ENCODE peak calls at places on chromosomes 5 and 9, in four cellular contexts. One of them, this sample, is unnamed.
A peak's percentile ranks its signal among the peaks of the same experiment; 100 is the strongest.

GRCh38 chr9:128818839-128819715 is 777 bp downstream of the ENDOG start:
- DNase-seq in GM12878: no peak
- DNase-seq in K562: peak; percentile 48
- DNase-seq in HepG2: no peak
- DNase-seq in this sample: no peak

GRCh38 chr5:111960466-111961215 is 203.6 kb upstream of the NREP start:
- DNase-seq in GM12878: no peak
- DNase-seq in K562: no peak
- DNase-seq in HepG2: no peak
- DNase-seq in this sample: no peak

GRCh38 chr5:99130081-99130480 is 201.3 kb upstream of the CHD1 start:
- DNase-seq in GM12878: no peak
- DNase-seq in K562: no peak
- DNase-seq in HepG2: no peak
- DNase-seq in this sample: no peak

GRCh38 chr5:157607371-157608161 is 32.0 kb upstream of the ADAM19 start:
- DNase-seq in GM12878: no peak
- DNase-seq in K562: no peak
- DNase-seq in HepG2: no peak
- DNase-seq in this sample: no peak

GRCh38 chr5:37875051-37875787 is 35.4 kb upstream of the GDNF start:
- DNase-seq in GM12878: no peak
- DNase-seq in K562: no peak
- DNase-seq in HepG2: no peak
- DNase-seq in this sample: no peak

GRCh38 chr9:110575169-110575568 is 4.4 kb downstream of the SVEP1 start:
- DNase-seq in GM12878: no peak
- DNase-seq in K562: no peak
- DNase-seq in HepG2: no peak
- DNase-seq in this sample: no peak

GRCh38 chr9:1018121-1018520 is 32.0 kb upstream of the DMRT2 start:
- DNase-seq in GM12878: no peak
- DNase-seq in K562: peak; percentile 13
- DNase-seq in HepG2: peak; percentile 35
- DNase-seq in this sample: peak; percentile 11

GRCh38 chr9:131735238-131736181 is 4.4 kb downstream of the RAPGEF1 start:
- DNase-seq in GM12878: no peak
- DNase-seq in K562: no peak
- DNase-seq in HepG2: peak; percentile 94
- DNase-seq in this sample: no peak

GRCh38 chr5:83354958-83355357 is 116.6 kb upstream of the VCAN start:
- DNase-seq in GM12878: no peak
- DNase-seq in K562: no peak
- DNase-seq in HepG2: no peak
- DNase-seq in this sample: no peak

GRCh38 chr5:74042559-74043357 is 416.8 kb downstream of the ARHGEF28 start:
- DNase-seq in GM12878: no peak
- DNase-seq in K562: no peak
- DNase-seq in HepG2: no peak
- DNase-seq in this sample: no peak

GRCh38 chr9:137316012-137316981 is 14.2 kb upstream of the NRARP start:
- DNase-seq in GM12878: no peak
- DNase-seq in K562: peak; percentile 94
- DNase-seq in HepG2: no peak
- DNase-seq in this sample: no peak

GRCh38 chr5:60287174-60287771 is 393.7 kb upstream of the PDE4D start:
- DNase-seq in GM12878: no peak
- DNase-seq in K562: peak; percentile 28
- DNase-seq in HepG2: peak; percentile 69
- DNase-seq in this sample: peak; percentile 63

GRCh38 chr9:14207352-14207995 is 106.5 kb downstream of the NFIB start:
- DNase-seq in GM12878: peak; percentile 5
- DNase-seq in K562: no peak
- DNase-seq in HepG2: no peak
- DNase-seq in this sample: no peak

GRCh38 chr9:131279927-131280530 is 3.7 kb upstream of the FAM78A start:
- DNase-seq in GM12878: no peak
- DNase-seq in K562: no peak
- DNase-seq in HepG2: no peak
- DNase-seq in this sample: no peak

GRCh38 chr5:131379071-131379538 is 115.3 kb downstream of the CDC42SE2 start:
- DNase-seq in GM12878: no peak
- DNase-seq in K562: no peak
- DNase-seq in HepG2: peak; percentile 26
- DNase-seq in this sample: no peak

GRCh38 chr5:151208481-151208914 is 15.4 kb downstream of the CCDC69 start:
- DNase-seq in GM12878: no peak
- DNase-seq in K562: no peak
- DNase-seq in HepG2: no peak
- DNase-seq in this sample: no peak

GRCh38 chr9:112180387-112180881 is 5.3 kb upstream of the SUSD1 start:
- DNase-seq in GM12878: no peak
- DNase-seq in K562: peak; percentile 87
- DNase-seq in HepG2: peak; percentile 86
- DNase-seq in this sample: no peak
- TF ChIP-seq BHLHE40 in GM12878: no peak
- TF ChIP-seq BHLHE40 in K562: no peak
- TF ChIP-seq BHLHE40 in HepG2: peak; percentile 65
- TF ChIP-seq BHLHE40 in this sample: no peak

GRCh38 chr5:1545126-1545797 is 21.5 kb upstream of the LPCAT1 start:
- DNase-seq in GM12878: no peak
- DNase-seq in K562: no peak
- DNase-seq in HepG2: no peak
- DNase-seq in this sample: no peak

GRCh38 chr5:1545798-1546355 is 22.1 kb upstream of the LPCAT1 start:
- DNase-seq in GM12878: no peak
- DNase-seq in K562: no peak
- DNase-seq in HepG2: no peak
- DNase-seq in this sample: no peak

GRCh38 chr5:1543398-1544293 is 19.9 kb upstream of the LPCAT1 start:
- DNase-seq in GM12878: no peak
- DNase-seq in K562: no peak
- DNase-seq in HepG2: no peak
- DNase-seq in this sample: no peak

GRCh38 chr5:1542755-1543154 is 19.0 kb upstream of the LPCAT1 start:
- DNase-seq in GM12878: no peak
- DNase-seq in K562: no peak
- DNase-seq in HepG2: no peak
- DNase-seq in this sample: no peak

DNA sequence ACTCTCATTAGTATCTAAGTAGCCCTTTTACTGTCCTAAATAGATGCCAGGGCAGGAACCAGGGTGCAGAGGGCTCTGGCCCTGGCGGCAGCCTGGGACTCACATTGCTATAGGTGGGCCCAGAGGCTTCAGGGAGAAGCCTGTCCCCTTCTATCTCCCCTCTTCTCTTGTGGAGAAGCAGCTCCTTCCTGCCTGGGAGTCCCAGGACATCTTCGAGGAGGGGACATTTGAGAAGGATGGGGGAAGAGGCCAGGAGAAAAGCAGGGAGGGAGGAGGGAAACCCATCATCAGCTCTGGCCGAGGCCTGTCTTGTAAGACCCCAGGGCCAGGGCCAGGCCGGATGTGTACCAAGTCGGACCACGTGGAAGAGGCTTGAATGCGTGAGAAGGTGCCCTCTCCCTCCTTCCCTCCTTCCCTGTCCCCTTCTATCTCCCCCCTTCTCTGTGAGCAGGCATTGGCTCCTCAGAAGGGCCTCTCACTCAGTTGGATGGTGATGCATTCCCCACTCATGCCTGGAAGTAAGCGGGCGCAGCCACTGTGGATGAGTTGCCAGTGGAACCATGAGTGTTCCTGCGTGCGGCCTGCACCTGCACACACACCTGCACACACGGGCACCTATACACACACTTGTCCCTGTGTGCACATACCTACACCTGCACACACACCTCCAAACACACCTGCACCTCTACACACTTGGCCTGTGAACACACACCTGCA is 20.7 kb upstream of the LPCAT1 start:
- DNase-seq in GM12878: no peak
- DNase-seq in K562: no peak
- DNase-seq in HepG2: no peak
- DNase-seq in this sample: no peak
- TF ChIP-seq SP1 in GM12878: no peak
- TF ChIP-seq SP1 in K562: no peak
- TF ChIP-seq SP1 in HepG2: no peak
- TF ChIP-seq SP1 in this sample: no peak

DNA sequence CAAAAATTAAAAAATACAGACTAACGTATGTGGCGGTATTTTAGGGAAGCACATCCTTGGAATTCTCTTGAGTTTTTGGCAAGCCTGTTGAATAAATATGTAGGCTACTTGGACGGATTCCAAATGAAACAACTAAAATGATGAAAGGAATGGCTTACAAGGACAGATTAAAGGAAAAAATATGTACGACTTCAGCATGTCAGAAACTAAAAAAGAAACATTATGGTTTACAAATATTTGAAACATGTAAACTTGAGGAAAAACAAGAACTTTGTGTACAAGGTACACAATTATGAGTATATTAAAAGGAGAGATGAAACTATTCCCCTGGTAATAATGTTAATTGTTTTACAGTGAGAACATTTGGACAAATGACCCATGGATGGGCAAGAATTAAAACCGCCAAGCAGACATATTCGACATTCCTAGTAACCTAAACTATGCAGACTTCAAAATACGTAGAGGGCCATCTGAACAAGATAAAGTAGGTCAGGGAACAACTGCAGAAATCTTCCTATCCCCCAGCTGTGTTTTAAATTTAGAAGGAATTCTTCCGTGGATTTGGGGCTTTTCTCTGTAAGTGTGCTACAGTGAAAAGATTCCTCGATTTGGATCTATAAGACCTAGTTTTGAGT is 12.5 kb downstream of the EDIL3 start:
- DNase-seq in GM12878: no peak
- DNase-seq in K562: no peak
- DNase-seq in HepG2: no peak
- DNase-seq in this sample: no peak
- TF ChIP-seq BHLHE40 in GM12878: no peak
- TF ChIP-seq BHLHE40 in K562: no peak
- TF ChIP-seq BHLHE40 in HepG2: no peak
- TF ChIP-seq BHLHE40 in this sample: no peak

DNA sequence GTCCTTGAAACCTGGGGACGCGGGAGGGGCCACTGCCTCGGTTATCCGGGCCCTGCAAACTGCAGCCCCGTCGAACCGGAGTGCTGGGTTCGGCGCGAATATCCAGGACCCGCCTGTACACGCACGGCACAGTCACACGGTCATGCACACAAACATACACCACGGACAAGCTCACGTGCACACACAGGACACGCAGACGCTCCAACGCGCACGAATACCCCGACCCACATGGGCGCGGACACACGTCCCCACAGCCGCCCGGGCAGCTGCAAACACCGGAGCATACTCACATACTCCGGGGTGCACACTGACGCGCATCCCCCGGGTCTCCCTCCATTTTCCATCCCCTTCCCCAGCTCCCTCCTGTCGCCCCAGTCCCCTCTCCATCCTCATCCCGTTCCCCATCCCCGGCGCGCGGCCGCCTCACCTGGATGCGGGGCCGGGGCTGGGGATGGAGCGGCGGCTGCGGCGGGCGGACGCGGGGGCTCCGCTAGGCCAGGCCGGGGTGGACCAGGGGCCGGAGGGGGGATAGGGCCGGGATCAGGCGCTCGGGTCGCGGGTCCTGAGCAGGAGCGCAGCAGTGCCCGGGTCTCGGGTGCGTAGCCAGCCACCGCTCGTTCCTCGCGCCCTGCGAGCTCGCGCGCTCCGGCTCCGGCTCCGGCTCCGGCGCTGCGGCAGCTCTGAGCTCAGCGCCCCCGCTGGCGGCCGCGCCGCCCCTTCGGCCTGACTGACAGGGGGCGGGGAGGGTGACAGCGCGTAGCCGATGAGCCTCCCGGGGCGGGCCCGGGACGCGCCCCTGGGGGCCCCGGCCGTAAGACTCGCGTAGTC is at the start of the genes EIF4E1B and SNCB:
- DNase-seq in GM12878: no peak
- DNase-seq in K562: peak; percentile 74
- DNase-seq in HepG2: no peak
- DNase-seq in this sample: peak; percentile 87
- TF ChIP-seq SP1 in GM12878: no peak
- TF ChIP-seq SP1 in K562: no peak
- TF ChIP-seq SP1 in HepG2: no peak
- TF ChIP-seq SP1 in this sample: no peak

DNA sequence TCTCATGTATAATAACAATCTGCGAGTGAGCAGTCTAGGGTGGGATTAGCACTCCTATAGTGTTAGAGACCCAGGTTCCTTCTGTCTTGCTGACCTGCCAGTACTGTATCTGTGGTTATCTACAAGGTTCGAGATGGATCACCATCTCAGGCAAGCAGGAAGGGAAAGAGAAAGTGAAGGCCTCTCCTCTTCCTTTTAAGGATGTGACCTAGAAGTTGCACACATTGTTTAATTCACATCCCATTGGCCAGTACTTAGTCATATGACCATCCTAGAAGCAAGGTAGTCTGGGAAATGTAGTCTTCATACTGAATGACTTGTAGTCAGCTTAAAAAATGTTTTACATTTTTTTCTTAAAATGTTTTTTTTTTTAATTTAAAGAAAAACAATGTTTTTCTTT is 168.6 kb downstream of the CARTPT start:
- DNase-seq in GM12878: peak; percentile 75
- DNase-seq in K562: peak; percentile 76
- DNase-seq in HepG2: peak; percentile 70
- DNase-seq in this sample: peak; percentile 39
- TF ChIP-seq BHLHE40 in GM12878: no peak
- TF ChIP-seq BHLHE40 in K562: no peak
- TF ChIP-seq BHLHE40 in HepG2: no peak
- TF ChIP-seq BHLHE40 in this sample: no peak

DNA sequence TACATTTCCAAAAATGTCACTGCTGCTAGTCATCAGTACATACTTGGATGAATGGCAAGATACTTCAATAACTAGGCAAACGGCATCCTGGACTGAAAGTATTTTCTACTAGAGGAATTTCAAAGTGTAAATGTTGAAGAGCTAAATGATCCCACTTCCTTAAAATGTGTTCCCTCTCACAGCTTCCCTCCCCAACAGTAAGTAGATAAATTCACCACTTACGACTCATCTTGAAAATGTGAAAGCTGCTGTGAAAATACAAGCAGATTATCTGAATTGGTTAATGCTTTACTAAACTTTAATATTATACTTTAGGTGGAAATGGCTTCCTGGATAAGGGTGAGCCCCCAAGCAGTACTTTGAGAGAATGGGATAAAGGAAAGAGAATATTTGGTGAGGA is 1571.4 kb upstream of the WWC1 start:
- DNase-seq in GM12878: no peak
- DNase-seq in K562: no peak
- DNase-seq in HepG2: no peak
- DNase-seq in this sample: no peak
- TF ChIP-seq SP1 in GM12878: no peak
- TF ChIP-seq SP1 in K562: no peak
- TF ChIP-seq SP1 in HepG2: no peak
- TF ChIP-seq SP1 in this sample: no peak

DNA sequence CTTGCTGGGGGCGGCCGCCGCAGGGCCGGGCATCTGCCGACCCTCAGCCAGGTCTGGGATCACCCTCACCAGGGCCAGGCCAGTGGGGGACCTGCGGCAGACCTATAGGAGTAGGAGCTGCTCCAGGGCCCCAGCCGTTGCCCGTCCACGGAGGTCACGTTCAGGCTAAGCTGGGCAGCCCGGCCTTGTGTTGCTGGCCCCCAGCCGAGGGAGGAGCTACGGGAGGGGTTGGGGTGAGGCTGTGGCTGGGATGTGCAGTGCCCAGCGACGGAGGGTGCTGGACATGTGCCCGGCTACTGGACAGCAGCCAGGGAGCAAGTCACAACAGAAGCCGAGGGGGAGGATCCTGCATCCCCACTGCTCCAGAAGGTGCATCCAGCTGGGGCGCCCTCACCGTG is 39.6 kb upstream of the SLC6A19 start:
- DNase-seq in GM12878: no peak
- DNase-seq in K562: no peak
- DNase-seq in HepG2: no peak
- DNase-seq in this sample: no peak
- TF ChIP-seq BHLHE40 in GM12878: no peak
- TF ChIP-seq BHLHE40 in K562: no peak
- TF ChIP-seq BHLHE40 in HepG2: no peak
- TF ChIP-seq BHLHE40 in this sample: no peak